ENCODE peak calls at places on chromosomes 7 and 10, in four cellular contexts. One of them, this sample, is unnamed.

GRCh38 chr7:90432752-90433151 is 29.5 kb downstream of the CLDN12 start:
- DNase-seq in cardiac muscle cell: no peak
- DNase-seq in CD4-positive, alpha-beta T cell: no peak
- DNase-seq in astrocyte of the spinal cord: no peak
- DNase-seq in this sample: no peak

GRCh38 chr7:152989889-152990380 is 230.4 kb downstream of the ACTR3B start:
- DNase-seq in cardiac muscle cell: peak; percentile 58
- DNase-seq in CD4-positive, alpha-beta T cell: no peak
- DNase-seq in astrocyte of the spinal cord: no peak
- DNase-seq in this sample: no peak

GRCh38 chr7:151394076-151395035 is 15.5 kb downstream of the WDR86 start:
- DNase-seq in cardiac muscle cell: no peak
- DNase-seq in CD4-positive, alpha-beta T cell: no peak
- DNase-seq in astrocyte of the spinal cord: no peak
- DNase-seq in this sample: peak; percentile 13

GRCh38 chr7:16982640-16983103 is 100.9 kb upstream of the AGR3 start:
- DNase-seq in cardiac muscle cell: peak; percentile 45
- DNase-seq in CD4-positive, alpha-beta T cell: peak; percentile 1
- DNase-seq in astrocyte of the spinal cord: peak; percentile 69
- DNase-seq in this sample: no peak

GRCh38 chr7:42914726-42915045 is 2.8 kb upstream of the C7orf25 start:
- DNase-seq in cardiac muscle cell: no peak
- DNase-seq in CD4-positive, alpha-beta T cell: no peak
- DNase-seq in astrocyte of the spinal cord: peak; percentile 36
- DNase-seq in this sample: no peak

GRCh38 chr10:96229568-96230030 is 41.8 kb downstream of the BLNK start:
- DNase-seq in cardiac muscle cell: peak; percentile 86
- DNase-seq in CD4-positive, alpha-beta T cell: peak; percentile 66
- DNase-seq in astrocyte of the spinal cord: peak; percentile 58
- DNase-seq in this sample: peak; percentile 85

GRCh38 chr7:132656846-132657776 is 80.8 kb upstream of the PLXNA4 start:
- DNase-seq in cardiac muscle cell: peak; percentile 24
- DNase-seq in CD4-positive, alpha-beta T cell: no peak
- DNase-seq in astrocyte of the spinal cord: no peak
- DNase-seq in this sample: peak; percentile 41

GRCh38 chr10:76881477-76882220 is 756.0 kb downstream of the KCNMA1 start:
- DNase-seq in cardiac muscle cell: no peak
- DNase-seq in CD4-positive, alpha-beta T cell: no peak
- DNase-seq in astrocyte of the spinal cord: peak; percentile 2
- DNase-seq in this sample: no peak

GRCh38 chr10:60470091-60470490 is 80.4 kb upstream of the ANK3 start:
- DNase-seq in cardiac muscle cell: no peak
- DNase-seq in CD4-positive, alpha-beta T cell: no peak
- DNase-seq in astrocyte of the spinal cord: no peak
- DNase-seq in this sample: no peak

GRCh38 chr7:107464666-107465065 is 5.2 kb upstream of the GPR22 start:
- DNase-seq in cardiac muscle cell: no peak
- DNase-seq in CD4-positive, alpha-beta T cell: no peak
- DNase-seq in astrocyte of the spinal cord: no peak
- DNase-seq in this sample: no peak

GRCh38 chr7:107467972-107468371 is 1.9 kb upstream of the GPR22 start:
- DNase-seq in cardiac muscle cell: no peak
- DNase-seq in CD4-positive, alpha-beta T cell: no peak
- DNase-seq in astrocyte of the spinal cord: no peak
- DNase-seq in this sample: no peak

GRCh38 chr7:107461938-107462533 is 7.8 kb upstream of the GPR22 start:
- DNase-seq in cardiac muscle cell: no peak
- DNase-seq in CD4-positive, alpha-beta T cell: no peak
- DNase-seq in astrocyte of the spinal cord: no peak
- DNase-seq in this sample: no peak

GRCh38 chr7:107468824-107469223 is 1.0 kb upstream of the GPR22 start:
- DNase-seq in cardiac muscle cell: no peak
- DNase-seq in CD4-positive, alpha-beta T cell: no peak
- DNase-seq in astrocyte of the spinal cord: no peak
- DNase-seq in this sample: no peak

DNA sequence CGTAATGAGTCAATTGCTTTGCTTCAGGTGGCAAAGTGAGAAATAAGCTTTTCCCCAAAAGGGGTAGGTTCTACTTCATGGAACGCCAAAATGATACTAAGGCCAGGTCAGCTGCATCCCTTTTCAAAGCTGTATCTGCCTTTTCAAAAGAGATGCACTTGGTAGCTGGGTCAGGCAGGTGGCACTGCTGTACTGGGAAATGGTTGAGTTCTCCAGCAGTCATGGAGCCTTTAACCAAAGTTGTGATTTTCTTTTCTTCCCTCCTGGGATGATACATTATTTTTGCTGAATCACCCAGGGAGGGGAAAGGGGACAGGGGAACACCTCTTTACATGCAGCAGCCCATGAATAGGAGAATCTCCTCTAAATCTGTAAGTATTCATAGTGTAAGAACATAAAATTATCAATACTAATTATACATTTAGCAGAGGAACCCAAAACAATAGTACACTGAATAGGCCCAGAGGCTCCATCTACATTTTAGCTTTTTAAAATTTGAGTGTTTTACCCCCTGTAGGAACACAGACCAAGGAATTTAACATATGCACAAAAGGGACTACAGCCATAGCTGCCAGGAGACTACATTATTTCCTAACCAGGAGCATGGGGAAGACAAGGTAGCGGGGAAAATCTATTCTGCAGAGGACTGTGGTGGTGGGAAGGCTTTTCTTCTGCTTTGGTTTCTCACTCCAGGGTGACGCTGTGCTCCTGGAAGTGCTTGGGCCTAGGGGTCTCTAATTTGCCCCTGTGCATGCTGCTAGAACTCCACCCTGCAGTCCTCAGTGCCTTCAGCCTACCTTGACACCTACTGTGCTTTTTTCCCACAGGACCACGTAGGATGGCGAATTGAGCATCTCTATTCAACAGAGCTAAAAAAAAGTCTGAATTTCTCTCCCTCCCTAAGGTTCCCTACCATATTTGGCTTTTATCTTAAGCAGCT is 6.4 kb upstream of the GPR22 start:
- DNase-seq in cardiac muscle cell: peak; percentile 61
- DNase-seq in CD4-positive, alpha-beta T cell: peak; percentile 39
- DNase-seq in astrocyte of the spinal cord: peak; percentile 74
- DNase-seq in this sample: peak; percentile 55
- TF ChIP-seq CTCF in cardiac muscle cell: peak; percentile 89
- TF ChIP-seq CTCF in CD4-positive, alpha-beta T cell: peak; percentile 60
- TF ChIP-seq CTCF in astrocyte of the spinal cord: peak; percentile 90
- TF ChIP-seq CTCF in this sample: peak; percentile 46

DNA sequence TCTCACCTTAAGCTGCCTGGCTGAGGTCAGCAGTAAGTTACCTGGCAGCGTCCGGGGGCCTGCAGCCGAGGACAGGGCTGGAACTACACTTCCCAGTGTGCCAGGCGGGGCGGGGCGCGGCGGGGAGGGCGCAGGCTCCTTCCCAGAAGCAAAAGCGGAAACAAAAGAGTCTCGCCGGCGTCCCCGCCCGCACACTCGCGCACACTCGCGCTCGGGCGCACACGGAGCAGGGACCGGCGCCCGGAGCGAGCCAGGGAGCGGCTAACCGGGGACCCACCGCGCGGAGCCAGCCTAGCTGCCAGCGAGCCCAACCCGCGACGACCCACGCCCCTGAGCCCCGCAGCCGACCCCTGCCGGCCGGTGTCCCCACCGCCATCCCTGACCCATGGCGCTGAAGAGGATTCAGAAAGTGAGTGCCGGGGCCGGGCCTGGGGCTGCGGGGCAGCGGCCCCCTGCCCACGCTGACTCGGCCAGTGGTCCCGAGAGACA is at the start of gene UBE2D1:
- DNase-seq in cardiac muscle cell: peak; percentile 87
- DNase-seq in CD4-positive, alpha-beta T cell: peak; percentile 78
- DNase-seq in astrocyte of the spinal cord: peak; percentile 76
- DNase-seq in this sample: peak; percentile 92
- TF ChIP-seq CTCF in cardiac muscle cell: peak; percentile 14
- TF ChIP-seq CTCF in CD4-positive, alpha-beta T cell: no peak
- TF ChIP-seq CTCF in astrocyte of the spinal cord: peak; percentile 20
- TF ChIP-seq CTCF in this sample: peak; percentile 58

GRCh38 chr7:113918946-113919345 is at the start of gene PPP1R3A:
- DNase-seq in cardiac muscle cell: peak; percentile 77
- DNase-seq in CD4-positive, alpha-beta T cell: no peak
- DNase-seq in astrocyte of the spinal cord: no peak
- DNase-seq in this sample: no peak
- TF ChIP-seq CTCF in cardiac muscle cell: no peak
- TF ChIP-seq CTCF in CD4-positive, alpha-beta T cell: no peak
- TF ChIP-seq CTCF in astrocyte of the spinal cord: peak; percentile 7
- TF ChIP-seq CTCF in this sample: no peak

GRCh38 chr10:74982634-74982982 is 128.8 kb upstream of the SAMD8 start:
- DNase-seq in cardiac muscle cell: no peak
- DNase-seq in CD4-positive, alpha-beta T cell: no peak
- DNase-seq in astrocyte of the spinal cord: no peak
- DNase-seq in this sample: no peak
- TF ChIP-seq CTCF in cardiac muscle cell: no peak
- TF ChIP-seq CTCF in CD4-positive, alpha-beta T cell: no peak
- TF ChIP-seq CTCF in astrocyte of the spinal cord: no peak
- TF ChIP-seq CTCF in this sample: no peak

DNA sequence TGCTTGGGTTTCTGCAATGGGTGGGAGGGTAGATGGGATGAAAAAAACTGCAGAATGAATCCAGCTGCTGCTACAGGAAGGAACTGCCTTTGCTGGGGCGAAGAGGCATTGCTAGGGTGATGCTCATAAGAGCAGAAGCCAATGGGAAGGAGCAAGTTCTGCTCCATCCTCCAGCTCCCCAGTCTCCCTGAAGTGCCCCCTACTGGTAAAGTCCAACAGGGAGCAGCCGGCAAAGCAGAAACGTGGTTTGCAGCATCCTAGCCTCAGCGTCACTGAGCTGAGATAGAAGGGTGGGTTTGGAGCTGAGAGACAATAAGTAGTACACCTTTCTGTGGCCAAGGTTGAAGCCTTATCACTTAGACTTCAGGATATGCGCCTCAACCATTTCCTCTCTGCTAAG is 220.5 kb downstream of the CCSER2 start:
- DNase-seq in cardiac muscle cell: no peak
- DNase-seq in CD4-positive, alpha-beta T cell: no peak
- DNase-seq in astrocyte of the spinal cord: no peak
- DNase-seq in this sample: no peak
- TF ChIP-seq CTCF in cardiac muscle cell: peak; percentile 18
- TF ChIP-seq CTCF in CD4-positive, alpha-beta T cell: no peak
- TF ChIP-seq CTCF in astrocyte of the spinal cord: peak; percentile 37
- TF ChIP-seq CTCF in this sample: no peak

DNA sequence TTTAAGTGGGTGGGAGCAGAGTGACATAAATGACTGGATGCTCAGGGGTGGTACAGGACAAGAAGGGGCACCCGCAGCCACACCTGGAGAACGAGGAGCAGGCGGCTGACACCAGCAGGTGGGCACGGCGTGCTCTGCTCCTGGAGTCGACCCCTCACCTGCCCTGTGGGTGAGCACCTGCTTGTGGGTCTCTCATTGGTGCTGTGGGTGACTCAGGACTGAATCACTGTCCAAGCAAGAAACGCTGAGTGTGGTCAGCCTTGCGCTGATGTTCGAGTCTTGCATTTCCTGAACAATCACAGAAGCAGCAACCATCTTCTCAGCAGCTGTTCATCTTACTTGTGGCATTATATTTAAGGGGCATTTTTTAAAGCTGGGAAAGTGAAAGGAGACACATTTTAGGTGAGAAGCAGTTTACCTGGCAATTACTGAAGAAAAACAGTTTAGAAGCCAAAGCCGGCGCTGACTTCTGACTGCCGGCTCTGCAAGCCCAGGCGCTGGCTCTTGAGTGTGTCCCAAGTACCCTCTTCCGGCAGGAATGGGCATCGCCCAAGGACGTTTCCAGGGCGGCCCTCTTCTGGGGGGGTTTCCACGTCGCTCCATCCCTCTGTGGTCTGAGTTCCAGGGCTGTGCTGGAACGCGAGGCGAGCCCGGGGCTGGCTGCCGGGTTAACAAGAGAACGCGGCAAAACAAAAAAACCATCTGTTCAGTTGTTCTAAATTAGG is 145.2 kb upstream of the PFKP start:
- DNase-seq in cardiac muscle cell: no peak
- DNase-seq in CD4-positive, alpha-beta T cell: no peak
- DNase-seq in astrocyte of the spinal cord: peak; percentile 14
- DNase-seq in this sample: no peak
- TF ChIP-seq CTCF in cardiac muscle cell: no peak
- TF ChIP-seq CTCF in CD4-positive, alpha-beta T cell: no peak
- TF ChIP-seq CTCF in astrocyte of the spinal cord: no peak
- TF ChIP-seq CTCF in this sample: no peak

GRCh38 chr7:5282464-5283316 is at the start of gene SLC29A4:
- DNase-seq in cardiac muscle cell: peak; percentile 61
- DNase-seq in CD4-positive, alpha-beta T cell: no peak
- DNase-seq in astrocyte of the spinal cord: no peak
- DNase-seq in this sample: peak; percentile 68

GRCh38 chr7:5286933-5287332 is 4.2 kb downstream of the SLC29A4 start:
- DNase-seq in cardiac muscle cell: no peak
- DNase-seq in CD4-positive, alpha-beta T cell: no peak
- DNase-seq in astrocyte of the spinal cord: no peak
- DNase-seq in this sample: no peak

GRCh38 chr7:5283421-5284303 is 919 bp downstream of the SLC29A4 start:
- DNase-seq in cardiac muscle cell: no peak
- DNase-seq in CD4-positive, alpha-beta T cell: no peak
- DNase-seq in astrocyte of the spinal cord: no peak
- DNase-seq in this sample: peak; percentile 58

GRCh38 chr7:5287802-5288201 is 5.1 kb downstream of the SLC29A4 start:
- DNase-seq in cardiac muscle cell: no peak
- DNase-seq in CD4-positive, alpha-beta T cell: no peak
- DNase-seq in astrocyte of the spinal cord: no peak
- DNase-seq in this sample: no peak

DNA sequence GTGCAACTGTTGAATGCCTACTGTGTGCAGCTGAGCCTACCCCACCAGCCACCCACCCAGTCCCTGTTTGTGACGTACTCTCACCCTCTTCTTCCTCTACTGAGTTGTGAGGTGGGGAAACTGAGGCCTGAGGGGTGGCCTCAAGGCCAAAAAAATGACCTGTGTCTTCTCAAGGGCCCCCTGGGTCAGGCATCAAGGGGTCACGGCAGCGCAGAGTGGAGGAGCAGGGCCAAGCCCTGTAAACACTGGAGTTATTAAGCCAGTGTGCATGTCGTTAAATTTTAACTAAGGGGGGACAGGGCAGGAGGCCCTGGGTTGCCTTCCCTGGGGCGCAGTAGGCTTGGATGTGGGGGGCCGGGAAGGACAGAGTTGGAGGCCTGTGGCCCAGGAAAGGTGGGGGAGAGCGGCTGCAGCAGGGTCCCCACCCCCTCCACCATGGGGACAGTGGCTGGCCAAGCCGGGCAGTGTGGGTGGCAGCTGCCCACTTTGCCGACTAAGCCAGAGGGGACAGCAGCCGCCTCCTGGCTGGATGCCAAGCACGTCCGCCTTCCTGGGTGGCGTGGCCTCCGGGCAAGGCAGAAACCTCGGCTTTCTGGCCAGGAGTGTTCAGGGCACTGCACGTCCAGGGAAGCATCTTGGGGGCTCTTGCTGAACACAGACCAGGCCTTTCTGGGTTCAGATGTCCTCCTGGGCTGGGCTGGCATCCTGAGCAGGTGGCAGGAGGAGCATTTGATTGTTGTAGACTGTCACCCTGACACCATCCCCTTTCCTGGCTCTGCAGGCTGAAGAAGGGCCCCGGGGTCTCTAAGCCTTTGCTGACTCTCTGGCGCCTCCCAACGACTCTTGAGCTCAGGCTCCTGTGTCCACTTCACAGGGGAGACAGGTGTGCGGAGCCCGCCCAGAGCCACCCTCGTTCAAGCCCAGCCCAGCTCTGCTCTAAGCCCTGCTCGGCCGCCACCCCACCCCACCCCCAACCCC is 1.9 kb downstream of the SLC29A4 start:
- DNase-seq in cardiac muscle cell: peak; percentile 82
- DNase-seq in CD4-positive, alpha-beta T cell: no peak
- DNase-seq in astrocyte of the spinal cord: peak; percentile 14
- DNase-seq in this sample: peak; percentile 74
- TF ChIP-seq CTCF in cardiac muscle cell: peak; percentile 43
- TF ChIP-seq CTCF in CD4-positive, alpha-beta T cell: no peak
- TF ChIP-seq CTCF in astrocyte of the spinal cord: peak; percentile 47
- TF ChIP-seq CTCF in this sample: no peak

GRCh38 chr7:106074257-106074656 is 37.9 kb downstream of the SYPL1 start:
- DNase-seq in cardiac muscle cell: no peak
- DNase-seq in CD4-positive, alpha-beta T cell: no peak
- DNase-seq in astrocyte of the spinal cord: no peak
- DNase-seq in this sample: no peak
- TF ChIP-seq CTCF in cardiac muscle cell: no peak
- TF ChIP-seq CTCF in CD4-positive, alpha-beta T cell: no peak
- TF ChIP-seq CTCF in astrocyte of the spinal cord: no peak
- TF ChIP-seq CTCF in this sample: no peak